ENCODE peak calls at places on chromosomes 12 and 14, in four cellular contexts. One of them, this sample, is unnamed.

GRCh38 chr14:79011920-79012204 is 841.7 kb downstream of the NRXN3 start:
- DNase-seq in K562: no peak
- DNase-seq in HepG2: no peak
- DNase-seq in WTC11: no peak
- DNase-seq in this sample: no peak

GRCh38 chr12:71421007-71421406 is 18.6 kb upstream of the LGR5 start:
- DNase-seq in WTC11: no peak
- DNase-seq in K562: no peak
- DNase-seq in HepG2: no peak
- DNase-seq in this sample: no peak

GRCh38 chr12:47993491-47993890 is 10.8 kb downstream of the COL2A1 start:
- DNase-seq in HepG2: no peak
- DNase-seq in WTC11: peak
- DNase-seq in K562: no peak
- DNase-seq in this sample: no peak

GRCh38 chr12:52452101-52452500 is at the start of gene KRT6B:
- DNase-seq in K562: no peak
- DNase-seq in HepG2: no peak
- DNase-seq in WTC11: no peak
- DNase-seq in this sample: no peak

GRCh38 chr14:92400579-92401444 is 77.8 kb downstream of the SLC24A4 start:
- DNase-seq in K562: no peak
- DNase-seq in HepG2: no peak
- DNase-seq in WTC11: no peak
- DNase-seq in this sample: peak

GRCh38 chr12:119683413-119683812 is 15.5 kb downstream of the PRKAB1 start:
- DNase-seq in WTC11: no peak
- DNase-seq in HepG2: no peak
- DNase-seq in K562: no peak
- DNase-seq in this sample: no peak

GRCh38 chr12:21528953-21529352 is 2.9 kb downstream of the SPX start:
- DNase-seq in WTC11: no peak
- DNase-seq in K562: no peak
- DNase-seq in HepG2: no peak
- DNase-seq in this sample: no peak

GRCh38 chr12:124805050-124805449 is 58.6 kb downstream of the SCARB1 start:
- DNase-seq in WTC11: no peak
- DNase-seq in K562: no peak
- DNase-seq in HepG2: no peak
- DNase-seq in this sample: no peak

GRCh38 chr14:68036203-68036602 is 216.6 kb downstream of the RAD51B start:
- DNase-seq in K562: no peak
- DNase-seq in WTC11: no peak
- DNase-seq in HepG2: no peak
- DNase-seq in this sample: no peak

GRCh38 chr14:37078131-37078530 is 94.3 kb downstream of the SLC25A21 start:
- DNase-seq in HepG2: no peak
- DNase-seq in K562: no peak
- DNase-seq in WTC11: no peak
- DNase-seq in this sample: no peak

GRCh38 chr12:95700316-95700785 is 90.2 kb downstream of the NTN4 start:
- DNase-seq in WTC11: no peak
- DNase-seq in K562: no peak
- DNase-seq in HepG2: no peak
- DNase-seq in this sample: peak

GRCh38 chr14:68578597-68578996 is 214.3 kb downstream of the ZFP36L1 start:
- DNase-seq in HepG2: no peak
- DNase-seq in K562: no peak
- DNase-seq in WTC11: no peak
- DNase-seq in this sample: no peak

GRCh38 chr14:68616255-68616902 is 176.5 kb downstream of the ZFP36L1 start:
- DNase-seq in WTC11: no peak
- DNase-seq in HepG2: no peak
- DNase-seq in K562: no peak
- DNase-seq in this sample: no peak

GRCh38 chr14:52695481-52696091 is at the start of gene ERO1A:
- DNase-seq in K562: peak
- DNase-seq in HepG2: peak
- DNase-seq in WTC11: peak
- DNase-seq in this sample: no peak

GRCh38 chr12:57063991-57064725 is 14.2 kb upstream of the MYO1A start:
- DNase-seq in K562: no peak
- DNase-seq in WTC11: no peak
- DNase-seq in HepG2: no peak
- DNase-seq in this sample: peak

GRCh38 chr14:106652494-106652893 is 1126.1 kb downstream of the TMEM121 start:
- DNase-seq in HepG2: no peak
- DNase-seq in WTC11: no peak
- DNase-seq in K562: no peak
- DNase-seq in this sample: peak

GRCh38 chr14:63795532-63795931 is 57.3 kb upstream of the SYNE2 start:
- DNase-seq in WTC11: no peak
- DNase-seq in HepG2: no peak
- DNase-seq in K562: no peak
- DNase-seq in this sample: no peak

GRCh38 chr14:59303216-59303615 is 114.7 kb downstream of the DAAM1 start:
- DNase-seq in K562: no peak
- DNase-seq in WTC11: no peak
- DNase-seq in HepG2: no peak
- DNase-seq in this sample: no peak

GRCh38 chr14:35336171-35337073 is 44.2 kb downstream of the PSMA6 start:
- DNase-seq in K562: peak
- DNase-seq in WTC11: peak
- DNase-seq in HepG2: peak
- DNase-seq in this sample: no peak

GRCh38 chr12:7152818-7153217 is 22.6 kb downstream of the CLSTN3 start:
- DNase-seq in K562: no peak
- DNase-seq in HepG2: no peak
- DNase-seq in WTC11: no peak
- DNase-seq in this sample: no peak

GRCh38 chr14:65255583-65256443 is 153.5 kb upstream of the MAX start:
- DNase-seq in K562: no peak
- DNase-seq in HepG2: peak
- DNase-seq in WTC11: peak
- DNase-seq in this sample: no peak

GRCh38 chr14:41461380-41461779 is 145.3 kb upstream of the LRFN5 start:
- DNase-seq in HepG2: no peak
- DNase-seq in WTC11: no peak
- DNase-seq in K562: no peak
- DNase-seq in this sample: no peak

GRCh38 chr12:45310627-45310968 is 94.7 kb downstream of the ANO6 start:
- DNase-seq in WTC11: no peak
- DNase-seq in K562: no peak
- DNase-seq in HepG2: no peak
- DNase-seq in this sample: no peak

GRCh38 chr12:89225808-89226368 is 126.4 kb downstream of the DUSP6 start:
- DNase-seq in K562: no peak
- DNase-seq in HepG2: no peak
- DNase-seq in WTC11: no peak
- DNase-seq in this sample: no peak

GRCh38 chr12:4133029-4133428 is 140.5 kb upstream of the CCND2 start:
- DNase-seq in HepG2: no peak
- DNase-seq in K562: no peak
- DNase-seq in WTC11: no peak
- DNase-seq in this sample: no peak

GRCh38 chr14:100740196-100740825 is 13.6 kb downstream of the DLK1 start:
- DNase-seq in K562: no peak
- DNase-seq in WTC11: no peak
- DNase-seq in HepG2: no peak
- DNase-seq in this sample: no peak

GRCh38 chr14:80609055-80609454 is 332.5 kb downstream of the CEP128 start:
- DNase-seq in WTC11: no peak
- DNase-seq in K562: no peak
- DNase-seq in HepG2: no peak
- DNase-seq in this sample: no peak

GRCh38 chr14:93137864-93138263 is 22.1 kb upstream of the ITPK1 start:
- DNase-seq in HepG2: peak
- DNase-seq in K562: peak
- DNase-seq in WTC11: peak
- DNase-seq in this sample: no peak

GRCh38 chr14:94619297-94619696 is 7.1 kb downstream of the SERPINA3 start:
- DNase-seq in WTC11: no peak
- DNase-seq in HepG2: no peak
- DNase-seq in K562: no peak
- DNase-seq in this sample: no peak

GRCh38 chr12:71299541-71300376 is 139.8 kb upstream of the LGR5 start:
- DNase-seq in K562: peak
- DNase-seq in WTC11: no peak
- DNase-seq in HepG2: no peak
- DNase-seq in this sample: no peak

DNA sequence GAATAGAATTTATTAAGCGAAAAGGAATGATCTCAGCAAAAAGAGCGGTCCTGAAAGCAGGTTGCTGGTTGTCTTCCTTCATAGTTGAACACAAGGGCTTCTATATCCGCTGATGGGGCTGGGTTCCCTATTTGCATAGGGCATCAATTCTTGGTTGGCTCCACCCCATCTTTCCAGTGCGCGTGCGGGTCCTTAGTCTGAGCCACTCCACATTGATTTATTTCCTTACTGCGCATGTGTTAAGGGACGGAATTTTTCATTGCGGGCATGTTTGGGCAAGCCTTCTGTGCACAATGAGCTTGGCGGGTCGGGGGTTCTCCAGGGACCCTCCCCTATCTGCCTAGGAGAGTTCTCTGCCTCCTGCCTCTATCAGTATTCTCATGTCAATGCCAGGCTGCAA is 21.2 kb upstream of the DLGAP5 start:
- DNase-seq in HepG2: no peak
- DNase-seq in WTC11: no peak
- DNase-seq in K562: no peak
- DNase-seq in this sample: no peak
- TF ChIP-seq ETV6 in HepG2: no peak
- TF ChIP-seq ETV6 in WTC11: no peak
- TF ChIP-seq ETV6 in K562: no peak
- TF ChIP-seq ETV6 in this sample: no peak

GRCh38 chr12:132836803-132837331 is 8.2 kb upstream of the GOLGA3 start:
- DNase-seq in K562: no peak
- DNase-seq in WTC11: no peak
- DNase-seq in HepG2: no peak
- DNase-seq in this sample: no peak

GRCh38 chr12:132833341-132833740 is 4.7 kb upstream of the GOLGA3 start:
- DNase-seq in HepG2: no peak
- DNase-seq in WTC11: no peak
- DNase-seq in K562: no peak
- DNase-seq in this sample: no peak

GRCh38 chr12:132831771-132832170 is 3.1 kb upstream of the GOLGA3 start:
- DNase-seq in K562: no peak
- DNase-seq in HepG2: no peak
- DNase-seq in WTC11: no peak
- DNase-seq in this sample: no peak

GRCh38 chr12:132835076-132835870 is 6.6 kb upstream of the GOLGA3 start:
- DNase-seq in WTC11: no peak
- DNase-seq in K562: no peak
- DNase-seq in HepG2: no peak
- DNase-seq in this sample: no peak

DNA sequence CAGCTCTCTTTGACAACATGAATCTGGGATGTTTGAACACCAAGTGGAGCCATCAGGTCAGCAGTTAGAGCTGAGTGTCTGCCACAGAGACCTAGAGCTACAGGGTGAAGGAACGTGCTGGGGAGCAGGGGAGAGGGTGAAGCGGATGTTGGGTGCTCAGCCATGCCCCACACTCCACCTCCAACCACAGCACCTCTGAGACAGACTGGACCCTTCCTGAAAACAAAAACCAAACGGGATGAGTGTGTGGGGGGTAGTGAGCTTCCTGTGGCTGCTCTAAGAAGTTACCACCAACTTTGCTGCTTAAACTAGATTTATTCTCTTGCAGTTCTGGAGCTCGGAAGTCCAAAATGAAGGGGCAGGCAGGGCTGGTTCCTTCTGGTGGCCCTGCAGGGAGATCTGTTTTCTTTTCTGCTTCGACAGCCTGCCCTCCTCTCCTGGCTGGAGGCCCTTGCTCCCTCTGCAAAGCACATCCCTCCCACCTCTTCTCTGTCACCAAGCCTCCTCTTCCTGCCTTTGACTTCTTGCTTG is 5.6 kb upstream of the GOLGA3 start:
- DNase-seq in WTC11: no peak
- DNase-seq in HepG2: no peak
- DNase-seq in K562: no peak
- DNase-seq in this sample: no peak
- TF ChIP-seq ETV6 in WTC11: no peak
- TF ChIP-seq ETV6 in HepG2: no peak
- TF ChIP-seq ETV6 in K562: no peak
- TF ChIP-seq ETV6 in this sample: no peak

DNA sequence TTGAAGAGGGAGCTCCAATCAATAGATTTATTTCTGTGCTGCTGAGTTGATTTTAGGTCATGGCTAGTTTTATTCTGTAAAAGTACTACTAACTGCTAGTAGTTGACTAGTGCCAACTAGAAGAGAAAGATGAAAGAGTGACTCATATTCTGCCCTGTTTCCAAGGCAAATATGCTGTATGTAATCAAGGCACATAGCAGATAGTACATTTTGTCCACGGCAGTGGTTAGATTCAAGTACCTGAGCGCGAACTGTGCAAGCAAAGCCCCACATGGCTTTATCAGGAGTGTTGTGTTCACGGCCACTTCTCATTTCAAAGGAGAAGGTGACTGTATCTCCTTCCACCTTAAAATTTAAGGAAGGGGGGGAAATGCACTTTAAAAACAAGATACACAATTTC is 126.8 kb downstream of the TRAFD1 start:
- DNase-seq in HepG2: no peak
- DNase-seq in K562: no peak
- DNase-seq in WTC11: no peak
- DNase-seq in this sample: no peak
- TF ChIP-seq ETV6 in HepG2: no peak
- TF ChIP-seq ETV6 in K562: no peak
- TF ChIP-seq ETV6 in WTC11: no peak
- TF ChIP-seq ETV6 in this sample: no peak

GRCh38 chr12:64730585-64730964 is 28.6 kb downstream of the GNS start:
- DNase-seq in HepG2: no peak
- DNase-seq in K562: no peak
- DNase-seq in WTC11: no peak
- DNase-seq in this sample: no peak

GRCh38 chr12:64735447-64735846 is 23.8 kb downstream of the GNS start:
- DNase-seq in HepG2: no peak
- DNase-seq in WTC11: no peak
- DNase-seq in K562: no peak
- DNase-seq in this sample: no peak

GRCh38 chr12:64731683-64732082 is 27.5 kb downstream of the GNS start:
- DNase-seq in WTC11: no peak
- DNase-seq in K562: no peak
- DNase-seq in HepG2: no peak
- DNase-seq in this sample: no peak

GRCh38 chr12:64736771-64737170 is 22.4 kb downstream of the GNS start:
- DNase-seq in K562: no peak
- DNase-seq in WTC11: no peak
- DNase-seq in HepG2: no peak
- DNase-seq in this sample: no peak

DNA sequence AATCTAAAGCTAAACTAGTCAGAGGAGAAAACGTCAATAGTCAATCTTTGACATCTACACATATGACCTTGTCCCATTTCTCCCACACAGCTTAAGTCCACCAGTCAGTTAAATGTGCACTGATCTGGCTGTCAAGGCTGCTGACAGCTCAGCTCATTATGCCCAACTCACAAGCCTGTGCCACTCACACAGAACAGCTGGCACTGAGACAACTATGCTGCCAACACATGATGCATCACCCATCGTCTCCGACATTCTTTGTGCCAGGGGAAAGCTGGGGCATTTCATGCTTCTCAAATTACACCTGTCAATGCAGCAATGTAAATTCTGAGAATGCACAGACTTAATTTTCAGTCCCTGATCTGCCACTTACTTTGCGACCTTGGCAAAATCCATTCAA is 25.3 kb downstream of the GNS start:
- DNase-seq in K562: no peak
- DNase-seq in WTC11: no peak
- DNase-seq in HepG2: no peak
- DNase-seq in this sample: no peak
- TF ChIP-seq ETV6 in K562: no peak
- TF ChIP-seq ETV6 in WTC11: no peak
- TF ChIP-seq ETV6 in HepG2: no peak
- TF ChIP-seq ETV6 in this sample: no peak

This sample was measured in GM12878.